ENCODE peak calls at places on chromosome 11, in five cellular contexts. O, P, D, T and W are unnamed samples.

GRCh38 chr11:86174101-86175046 is 70.2 kb upstream of the EED start:
- DNase-seq in O (no peak), P (no peak), D (no peak), T (no peak), W (no peak)

GRCh38 chr11:118763038-118763437 is 27.9 kb downstream of the DDX6 start:
- DNase-seq in O (no peak), P (no peak), D (no peak), T (no peak), W (no peak)

GRCh38 chr11:35582033-35582432 is 36.2 kb upstream of the FJX1 start:
- DNase-seq in O (no peak), P (no peak), D (no peak), T (no peak), W (no peak)

GRCh38 chr11:34600339-34601084 is 20.4 kb upstream of the EHF start:
- DNase-seq in O (no peak), P (no peak), D (no peak), T (no peak), W (no peak)

GRCh38 chr11:73584831-73585230 is 13.1 kb downstream of the FAM168A start:
- DNase-seq in O (no peak), P (no peak), D (no peak), T (no peak), W (no peak)

GRCh38 chr11:122516686-122517085 is 138.8 kb upstream of the UBASH3B start:
- DNase-seq in O (no peak), P (peak; percentile 58), D (no peak), T (no peak), W (no peak)

GRCh38 chr11:78957481-78958245 is 383.0 kb upstream of the NARS2 start:
- DNase-seq in O (no peak), P (no peak), D (no peak), T (no peak), W (no peak)

GRCh38 chr11:132848336-132848735 is 684.0 kb downstream of the OPCML start:
- DNase-seq in O (no peak), P (no peak), D (no peak), T (no peak), W (no peak)

GRCh38 chr11:34824425-34824824 is 91.8 kb downstream of the APIP start:
- DNase-seq in O (no peak), P (no peak), D (no peak), T (no peak), W (no peak)

GRCh38 chr11:76850815-76851214 is 9.9 kb upstream of the ACER3 start:
- DNase-seq in O (no peak), P (no peak), D (no peak), T (no peak), W (peak; percentile 55)

GRCh38 chr11:65487467-65488272 is 11.2 kb upstream of the MALAT1 start:
- DNase-seq in O (peak; percentile 99), P (peak; percentile 100), D (no peak), T (peak; percentile 98), W (peak; percentile 100)

GRCh38 chr11:12900496-12900895 is 108.6 kb upstream of the RASSF10 start:
- DNase-seq in O (no peak), P (peak; percentile 69), D (no peak), T (no peak), W (no peak)

GRCh38 chr11:57641426-57641825 is 8.3 kb downstream of the YPEL4 start:
- DNase-seq in O (peak; percentile 24), P (peak; percentile 85), D (no peak), T (peak; percentile 65), W (peak; percentile 79)

GRCh38 chr11:1570531-1570895 is 1.6 kb downstream of the DUSP8 start:
- DNase-seq in O (no peak), P (no peak), D (no peak), T (no peak), W (no peak)

GRCh38 chr11:65604258-65604657 is 8.7 kb upstream of the KCNK7 start:
- DNase-seq in O (no peak), P (no peak), D (no peak), T (no peak), W (no peak)

GRCh38 chr11:108906826-108907225 is 242.0 kb downstream of the DDX10 start:
- DNase-seq in O (no peak), P (peak; percentile 95), D (no peak), T (no peak), W (no peak)

GRCh38 chr11:108135845-108136599 is 14.7 kb downstream of the ACAT1 start:
- DNase-seq in O (no peak), P (peak; percentile 45), D (peak; percentile 21), T (no peak), W (no peak)

GRCh38 chr11:13189561-13190435 is 87.8 kb upstream of the BMAL1 start:
- DNase-seq in O (no peak), P (no peak), D (no peak), T (no peak), W (no peak)

GRCh38 chr11:120712862-120713770 is 201.6 kb downstream of the GRIK4 start:
- DNase-seq in O (no peak), P (no peak), D (no peak), T (no peak), W (no peak)

GRCh38 chr11:125670131-125670530 is 10.5 kb downstream of the ACRV1 start:
- DNase-seq in O (no peak), P (no peak), D (no peak), T (no peak), W (no peak)

GRCh38 chr11:57496109-57496820 is 19.2 kb downstream of the SLC43A1 start:
- DNase-seq in O (no peak), P (no peak), D (no peak), T (no peak), W (no peak)

GRCh38 chr11:68259122-68259959 is 12.4 kb downstream of the C11orf24 start:
- DNase-seq in O (no peak), P (no peak), D (no peak), T (no peak), W (no peak)

GRCh38 chr11:5123802-5124521 is 14.2 kb downstream of the OR52A5 start:
- DNase-seq in O (peak; percentile 68), P (peak; percentile 80), D (peak; percentile 40), T (peak; percentile 56), W (peak; percentile 88)

GRCh38 chr11:59097113-59097708 is 9.8 kb upstream of the FAM111B start:
- DNase-seq in O (peak; percentile 26), P (peak; percentile 78), D (peak; percentile 59), T (no peak), W (peak; percentile 31)